ENCODE peak calls at places on chromosomes 1 and 21, in nine cellular contexts. W is dermis blood vessel endothelial cell; L is GM06990; J is AML-193; H is endodermal cell; V is A549; E is HEK293T; F is DND-41; Q is stimulated activated naive CD8-positive, alpha-beta T cell treated with anti-CD3 and anti-CD28 coated beads, Interleukin-15, amount 100 ng/mL, for 72 hours. B is an unnamed sample.
A peak's percentile ranks its signal among the peaks of the same experiment; 100 is the strongest.

GRCh38 chr1:12135612-12136011 is 31.2 kb upstream of the TNFRSF1B start:
- DNase-seq in V (no peak), F (no peak), E (no peak), H (no peak), Q (no peak), W (no peak), J (no peak), L (no peak), B (no peak)

GRCh38 chr1:20266141-20266540 is 24.5 kb upstream of the VWA5B1 start:
- DNase-seq in J (no peak), Q (no peak), L (no peak), F (no peak), H (no peak), W (no peak), E (no peak), V (no peak), B (no peak)

GRCh38 chr1:34163792-34164509 is 1.1 kb downstream of the CSMD2 start:
- DNase-seq in F (no peak), L (no peak), E (no peak), W (peak; percentile 4), J (no peak), Q (no peak), H (peak; percentile 76), V (no peak), B (no peak)

GRCh38 chr1:201563406-201563780 is 24.5 kb downstream of the NAV1 start:
- DNase-seq in V (no peak), L (no peak), W (no peak), H (no peak), Q (no peak), E (no peak), F (no peak), J (no peak), B (no peak)

GRCh38 chr1:58753431-58753866 is 30.4 kb downstream of the JUN start:
- DNase-seq in F (no peak), V (no peak), J (no peak), E (no peak), L (no peak), W (no peak), H (no peak), Q (no peak), B (no peak)

GRCh38 chr1:227622739-227623475 is 59.6 kb downstream of the ZNF678 start:
- DNase-seq in Q (no peak), V (no peak), W (no peak), H (peak; percentile 10), F (no peak), E (no peak), J (no peak), L (no peak), B (no peak)

GRCh38 chr1:52856026-52856425 is 13.5 kb downstream of the ZYG11A start:
- DNase-seq in F (no peak), J (no peak), Q (no peak), H (no peak), W (no peak), L (no peak), E (no peak), V (no peak), B (no peak)

GRCh38 chr21:43287111-43287973 is 118.5 kb downstream of the CRYAA start:
- DNase-seq in H (no peak), L (no peak), Q (no peak), W (no peak), J (no peak), V (no peak), F (peak; percentile 93), E (no peak), B (no peak)

GRCh38 chr1:29254346-29254745 is 18.0 kb downstream of the PTPRU start:
- DNase-seq in L (no peak), E (no peak), Q (no peak), F (no peak), J (no peak), V (no peak), W (no peak), H (no peak), B (no peak)

GRCh38 chr1:24735619-24736375 is 9.4 kb upstream of the CLIC4 start:
- DNase-seq in Q (no peak), F (no peak), H (peak; percentile 87), V (no peak), J (no peak), W (no peak), E (peak; percentile 34), L (no peak), B (no peak)

GRCh38 chr1:26081267-26082019 is 14.0 kb upstream of the TRIM63 start:
- DNase-seq in W (no peak), E (no peak), H (no peak), V (no peak), Q (no peak), F (no peak), L (no peak), J (no peak), B (no peak)

GRCh38 chr1:36432616-36433015 is 17.6 kb downstream of the OSCP1 start:
- DNase-seq in L (no peak), F (no peak), V (no peak), Q (no peak), E (no peak), W (peak; percentile 68), J (no peak), H (no peak), B (no peak)

GRCh38 chr1:212630159-212630900 is 21.8 kb downstream of the ATF3 start:
- DNase-seq in F (peak; percentile 64), Q (peak; percentile 72), H (peak; percentile 96), E (peak; percentile 89), V (peak; percentile 75), L (peak; percentile 45), J (peak; percentile 87), W (peak; percentile 72), B (peak; percentile 81)

GRCh38 chr1:26142165-26142564 is 16.7 kb upstream of the FAM110D start:
- DNase-seq in H (no peak), F (no peak), J (no peak), E (no peak), V (no peak), Q (no peak), L (no peak), W (no peak), B (no peak)

GRCh38 chr1:228802386-228803221 is 67.3 kb downstream of the RHOU start:
- DNase-seq in H (no peak), E (no peak), L (no peak), Q (no peak), V (no peak), F (no peak), W (no peak), J (peak; percentile 14), B (no peak)

GRCh38 chr1:205934788-205935187 is 8.5 kb downstream of the SLC26A9 start:
- DNase-seq in Q (no peak), W (no peak), H (no peak), J (no peak), E (no peak), F (no peak), L (no peak), V (no peak), B (no peak)

GRCh38 chr1:231590453-231591198 is 36.0 kb upstream of the DISC1 start:
- DNase-seq in J (peak; percentile 84), L (no peak), Q (peak; percentile 27), E (peak; percentile 67), F (peak; percentile 31), H (peak; percentile 78), W (peak; percentile 88), V (peak; percentile 35), B (peak; percentile 49)

GRCh38 chr1:88302843-88303486 is 381.1 kb upstream of the PKN2 start:
- DNase-seq in V (no peak), W (peak; percentile 52), H (peak; percentile 49), L (no peak), E (peak; percentile 38), F (no peak), J (peak; percentile 3), Q (no peak), B (no peak)

GRCh38 chr1:16198444-16199156 is 13.9 kb downstream of the ARHGEF19 start:
- DNase-seq in H (no peak), E (no peak), J (no peak), W (no peak), Q (no peak), F (no peak), L (no peak), V (no peak), B (no peak)